ENCODE peak calls at places on chromosomes 11 and 22, in four cellular contexts. F, B, I and R are unnamed samples.

GRCh38 chr22:44309137-44309536 is 3.6 kb downstream of the SHISAL1 start:
- DNase-seq in F (no peak), B (no peak), I (no peak), R (no peak)

GRCh38 chr11:38274031-38274430 is 1676.0 kb upstream of the RAG2 start:
- DNase-seq in F (no peak), B (no peak), I (no peak), R (no peak)

GRCh38 chr11:64656797-64657196 is 65.8 kb downstream of the SLC22A12 start:
- DNase-seq in F (peak), B (peak), I (peak), R (peak)

GRCh38 chr11:14119357-14119756 is 156.8 kb downstream of the SPON1 start:
- DNase-seq in F (no peak), B (no peak), I (no peak), R (no peak)

GRCh38 chr11:128488471-128488870 is 98.9 kb downstream of the ETS1 start:
- DNase-seq in F (no peak), B (no peak), I (no peak), R (no peak)

GRCh38 chr22:43891360-43892182 is at the start of gene PNPLA5:
- DNase-seq in F (peak), B (no peak), I (no peak), R (no peak)

GRCh38 chr11:44621140-44621681 is 55.7 kb downstream of the CD82 start:
- DNase-seq in F (peak), B (peak), I (peak), R (peak)

GRCh38 chr11:79367844-79368243 is 73.0 kb downstream of the TENM4 start:
- DNase-seq in F (no peak), B (no peak), I (no peak), R (no peak)

GRCh38 chr11:73795925-73796632 is 8.4 kb downstream of the MRPL48 start:
- DNase-seq in F (peak), B (no peak), I (no peak), R (no peak)

GRCh38 chr22:47808886-47809620 is 1046.6 kb downstream of the TBC1D22A start:
- DNase-seq in F (no peak), B (no peak), I (no peak), R (no peak)

GRCh38 chr22:47808236-47808845 is 1045.9 kb downstream of the TBC1D22A start:
- DNase-seq in F (no peak), B (no peak), I (no peak), R (no peak)

GRCh38 chr22:47811971-47812370 is 1049.5 kb downstream of the TBC1D22A start:
- DNase-seq in F (no peak), B (no peak), I (no peak), R (no peak)

GRCh38 chr22:47813661-47814060 is 1051.2 kb downstream of the TBC1D22A start:
- DNase-seq in F (no peak), B (no peak), I (no peak), R (no peak)

GRCh38 chr22:47810505-47811500 is 1048.4 kb downstream of the TBC1D22A start:
- DNase-seq in F (no peak), B (no peak), I (no peak), R (no peak)
- TF ChIP-seq ELF4 in F (no peak), B (no peak), I (no peak), R (no peak)

DNA sequence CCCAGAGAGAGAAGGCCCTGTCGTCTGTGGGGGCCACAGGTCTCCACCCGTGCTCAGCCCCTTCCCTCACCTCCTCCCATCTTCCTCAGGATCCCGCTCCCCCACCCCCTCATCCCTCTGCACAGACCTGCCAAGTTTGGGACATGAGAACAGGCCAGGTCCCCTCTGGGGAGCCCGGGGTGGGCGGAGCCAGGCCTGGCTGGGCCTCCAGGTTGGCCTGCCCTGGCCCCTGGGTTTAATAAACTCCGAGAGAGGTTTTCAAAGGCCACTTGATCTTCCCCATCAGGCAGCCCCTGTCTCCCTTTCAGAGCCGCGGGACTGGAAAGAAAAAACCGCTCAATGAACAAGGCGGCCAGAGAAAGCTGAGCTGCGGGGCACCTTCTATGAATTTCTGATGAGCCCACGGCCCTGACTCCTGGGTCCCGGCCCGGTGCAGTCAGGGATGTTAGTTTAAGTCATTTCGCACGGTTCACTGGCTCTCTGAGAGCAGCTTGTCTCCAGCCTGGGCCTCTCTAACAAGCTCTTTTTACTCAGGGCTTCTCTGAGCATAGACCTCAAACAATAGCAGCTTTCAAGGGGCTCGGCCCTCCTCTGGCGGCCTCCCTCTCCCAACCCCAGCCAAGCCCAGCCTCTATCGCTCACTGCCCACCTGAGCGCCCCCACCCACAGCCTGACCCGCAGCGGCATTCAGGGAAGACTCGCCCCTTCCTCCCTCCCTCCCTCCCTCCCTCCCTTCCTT is 64.8 kb downstream of the RPUSD4 start:
- DNase-seq in F (peak), B (peak), I (no peak), R (peak)
- TF ChIP-seq ELF4 in F (no peak), B (no peak), I (no peak), R (no peak)

GRCh38 chr11:119093951-119094815 is 7.5 kb downstream of the DPAGT1 start:
- DNase-seq in F (peak), B (no peak), I (peak), R (no peak)
- TF ChIP-seq ELF4 in F (no peak), B (no peak), I (no peak), R (no peak)

GRCh38 chr11:12329169-12329568 is 48.2 kb upstream of the PARVA start:
- DNase-seq in F (no peak), B (no peak), I (no peak), R (no peak)
- TF ChIP-seq ELF4 in F (no peak), B (no peak), I (no peak), R (no peak)